ENCODE peak calls at places on chromosome 13, in ten cellular contexts. T, R, E, Y, J, X, Q, Z, L and G are unnamed samples.
A peak's percentile ranks its signal among the peaks of the same experiment; 100 is the strongest.

GRCh38 chr13:99991806-99992242 is 10.2 kb downstream of the ZIC2 start:
- DNase-seq in T (no peak), R (no peak), E (no peak), Y (no peak), J (no peak), X (no peak), Q (no peak), Z (no peak), L (no peak), G (no peak)

GRCh38 chr13:106867249-106867648 is 299.3 kb upstream of the ARGLU1 start:
- DNase-seq in T (no peak), R (no peak), E (peak; percentile 2), Y (peak; percentile 2), J (no peak), X (no peak), Q (no peak), Z (peak; percentile 27), L (no peak), G (no peak)

GRCh38 chr13:106990594-106990993 is 422.7 kb upstream of the ARGLU1 start:
- DNase-seq in T (no peak), R (no peak), E (no peak), Y (peak; percentile 32), J (no peak), X (no peak), Q (no peak), Z (no peak), L (no peak), G (no peak)

GRCh38 chr13:49746111-49746510 is 46.4 kb downstream of the KPNA3 start:
- DNase-seq in T (no peak), R (no peak), E (no peak), Y (no peak), J (no peak), X (no peak), Q (no peak), Z (no peak), L (no peak), G (no peak)

GRCh38 chr13:51832471-51833152 is 12.4 kb downstream of the TMEM272 start:
- DNase-seq in T (no peak), R (peak; percentile 30), E (peak; percentile 17), Y (peak; percentile 8), J (peak; percentile 28), X (peak; percentile 46), Q (no peak), Z (peak; percentile 47), L (no peak), G (no peak)

GRCh38 chr13:41193469-41193868 is 900 bp downstream of the KBTBD7 start:
- DNase-seq in T (no peak), R (no peak), E (no peak), Y (no peak), J (no peak), X (no peak), Q (no peak), Z (no peak), L (no peak), G (no peak)

GRCh38 chr13:51208707-51209106 is 13.5 kb upstream of the FAM124A start:
- DNase-seq in T (no peak), R (no peak), E (no peak), Y (no peak), J (no peak), X (no peak), Q (no peak), Z (no peak), L (no peak), G (no peak)

GRCh38 chr13:40563350-40564125 is 102.9 kb downstream of the FOXO1 start:
- DNase-seq in T (peak; percentile 79), R (no peak), E (no peak), Y (no peak), J (peak; percentile 35), X (peak; percentile 59), Q (no peak), Z (no peak), L (no peak), G (no peak)

GRCh38 chr13:97223711-97224461 is 1.8 kb downstream of the MBNL2 start:
- DNase-seq in T (peak; percentile 56), R (no peak), E (peak; percentile 72), Y (peak; percentile 95), J (peak; percentile 55), X (peak; percentile 65), Q (no peak), Z (peak; percentile 74), L (no peak), G (no peak)

GRCh38 chr13:41905600-41906254 is 55.2 kb downstream of the VWA8 start:
- DNase-seq in T (no peak), R (no peak), E (peak; percentile 54), Y (peak; percentile 36), J (peak; percentile 18), X (no peak), Q (no peak), Z (no peak), L (no peak), G (no peak)

GRCh38 chr13:82791035-82791434 is 1091.2 kb downstream of the SLITRK1 start:
- DNase-seq in T (no peak), R (no peak), E (peak; percentile 2), Y (no peak), J (no peak), X (no peak), Q (no peak), Z (no peak), L (no peak), G (no peak)

GRCh38 chr13:97226788-97227627 is 4.9 kb downstream of the MBNL2 start:
- DNase-seq in T (no peak), R (peak; percentile 25), E (no peak), Y (no peak), J (no peak), X (peak; percentile 52), Q (no peak), Z (peak; percentile 47), L (no peak), G (no peak)

DNA sequence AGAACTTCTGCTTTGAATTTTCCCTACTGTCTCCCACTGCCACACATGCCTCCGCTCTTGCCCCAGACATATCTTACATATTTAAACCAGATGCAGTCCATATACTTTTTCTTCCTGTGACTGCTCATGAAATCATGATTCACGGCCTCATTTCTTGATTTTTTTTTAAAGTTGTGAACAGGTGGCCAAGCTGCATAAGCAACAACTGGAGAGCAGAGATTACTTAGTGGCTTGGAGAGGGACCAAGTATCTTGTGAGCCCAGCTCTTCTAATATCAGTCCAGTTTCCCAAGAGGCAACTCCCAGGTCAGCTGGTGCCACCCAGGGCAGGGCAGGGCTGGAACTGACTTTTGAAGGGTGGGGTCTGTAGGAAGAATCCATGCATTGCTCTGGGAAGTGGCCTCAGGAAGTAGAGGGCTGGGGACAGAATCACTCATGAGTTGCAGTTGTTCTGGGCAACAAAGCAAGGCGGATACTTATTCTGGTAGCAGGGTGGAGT is 152.4 kb downstream of the LMO7 start:
- DNase-seq in T (peak; percentile 61), R (no peak), E (peak; percentile 58), Y (peak; percentile 92), J (no peak), X (no peak), Q (no peak), Z (no peak), L (no peak), G (no peak)
- H3K4me3 ChIP-seq in T (peak overlapping the region; percentile 50), R (no peak overlapping the region), E (no peak overlapping the region), Y (no peak overlapping the region), J (no peak overlapping the region), X (no peak overlapping the region), Q (no peak overlapping the region), Z (no peak overlapping the region), L (no peak overlapping the region), G (no peak overlapping the region)

GRCh38 chr13:111503905-111504695 is 183.7 kb downstream of the TEX29 start:
- DNase-seq in T (no peak), R (no peak), E (no peak), Y (no peak), J (no peak), X (no peak), Q (no peak), Z (no peak), L (no peak), G (peak; percentile 59)
- H3K27ac ChIP-seq in T (no peak overlapping the region), R (no peak overlapping the region), E (no peak overlapping the region), Y (no peak overlapping the region), J (no peak overlapping the region), X (no peak overlapping the region), Q (no peak overlapping the region), Z (no peak overlapping the region), L (no peak overlapping the region), G (no peak overlapping the region)

DNA sequence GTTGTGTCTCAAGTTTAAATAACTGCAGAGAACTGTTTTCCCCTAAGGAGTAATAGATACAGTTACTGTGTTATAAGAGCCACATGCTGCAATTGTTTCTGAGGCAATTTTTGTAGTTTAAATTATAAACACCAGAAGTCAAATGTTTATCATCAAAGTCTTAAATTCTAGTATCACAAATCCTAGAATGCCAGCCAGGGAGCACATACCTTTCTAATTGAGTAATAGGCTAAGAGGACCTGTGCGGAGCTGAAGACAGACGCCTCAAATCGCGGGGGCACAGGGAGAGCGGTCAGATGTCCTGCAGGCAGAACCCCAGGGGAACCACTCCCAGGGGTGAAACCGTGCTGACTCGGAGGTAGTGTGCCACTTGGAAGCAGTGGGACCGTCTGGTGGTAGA is 65.2 kb upstream of the TNFRSF19 start:
- DNase-seq in T (no peak), R (no peak), E (peak; percentile 35), Y (peak; percentile 85), J (no peak), X (no peak), Q (no peak), Z (no peak), L (no peak), G (no peak)
- H3K4me3 ChIP-seq in T (no peak overlapping the region), R (no peak overlapping the region), E (no peak overlapping the region), Y (no peak overlapping the region), J (no peak overlapping the region), X (no peak overlapping the region), Q (no peak overlapping the region), Z (no peak overlapping the region), L (no peak overlapping the region), G (no peak overlapping the region)

GRCh38 chr13:28384789-28385188 is 110.1 kb downstream of the FLT1 start:
- DNase-seq in T (no peak), R (no peak), E (no peak), Y (no peak), J (no peak), X (no peak), Q (no peak), Z (no peak), L (no peak), G (no peak)

GRCh38 chr13:28376604-28377003 is 118.3 kb downstream of the FLT1 start:
- DNase-seq in T (no peak), R (no peak), E (no peak), Y (no peak), J (peak; percentile 64), X (no peak), Q (no peak), Z (no peak), L (no peak), G (no peak)

GRCh38 chr13:28375250-28375930 is 119.5 kb downstream of the FLT1 start:
- DNase-seq in T (no peak), R (no peak), E (no peak), Y (no peak), J (peak; percentile 28), X (no peak), Q (no peak), Z (no peak), L (no peak), G (no peak)

GRCh38 chr13:28379371-28380083 is 115.4 kb downstream of the FLT1 start:
- DNase-seq in T (no peak), R (no peak), E (no peak), Y (no peak), J (no peak), X (no peak), Q (no peak), Z (no peak), L (no peak), G (no peak)

DNA sequence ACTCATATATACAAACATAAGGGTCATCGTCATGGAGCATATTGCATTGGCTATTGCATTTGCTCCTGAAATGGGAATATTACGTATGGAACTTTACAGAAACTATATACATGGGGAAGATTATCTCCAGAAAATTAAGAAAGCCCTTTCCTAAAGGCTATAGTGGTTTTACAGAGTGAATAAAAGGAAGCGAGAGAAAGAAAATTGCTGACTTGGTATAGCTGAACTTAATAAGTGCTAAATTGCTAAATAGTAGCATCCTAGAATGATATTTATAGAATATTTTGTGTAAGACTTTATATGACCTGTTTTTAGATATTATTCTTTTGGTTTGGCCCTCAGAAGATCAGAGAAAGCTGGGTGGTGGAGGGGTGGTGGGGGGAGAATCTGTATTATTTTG is 114.6 kb downstream of the FLT1 start:
- DNase-seq in T (no peak), R (no peak), E (no peak), Y (no peak), J (no peak), X (no peak), Q (no peak), Z (no peak), L (no peak), G (no peak)
- H3K27ac ChIP-seq in T (no peak overlapping the region), R (no peak overlapping the region), E (no peak overlapping the region), Y (no peak overlapping the region), J (no peak overlapping the region), X (no peak overlapping the region), Q (no peak overlapping the region), Z (no peak overlapping the region), L (no peak overlapping the region), G (no peak overlapping the region)